ENCODE peak calls at places on chromosomes 1 and 21, in ten cellular contexts. N, A, C, B, O, T, R, U, E and S are unnamed samples.

GRCh38 chr1:197268012-197268411 is at the start of gene CRB1:
- DNase-seq in A (no peak), E (no peak), O (no peak), T (no peak), R (no peak), C (no peak), B (peak; percentile 44), N (no peak), U (no peak), S (no peak)

GRCh38 chr1:67476906-67477305 is 46.7 kb upstream of the SERBP1 start:
- DNase-seq in B (no peak), C (no peak), N (no peak), E (no peak), U (no peak), T (no peak), O (no peak), A (no peak), R (no peak), S (no peak)

GRCh38 chr21:34936874-34937563 is 112.1 kb downstream of the RUNX1 start:
- DNase-seq in R (no peak), T (no peak), O (no peak), E (no peak), C (no peak), B (no peak), U (no peak), N (peak; percentile 35), A (no peak), S (no peak)

GRCh38 chr1:62398377-62398776 is 38.5 kb upstream of the USP1 start:
- DNase-seq in C (peak; percentile 51), A (no peak), N (peak; percentile 55), B (no peak), E (no peak), U (no peak), O (no peak), T (no peak), R (peak; percentile 12), S (no peak)

GRCh38 chr1:79588719-79589118 is 582.2 kb upstream of the ADGRL4 start:
- DNase-seq in A (no peak), U (no peak), T (no peak), O (no peak), B (no peak), C (no peak), N (no peak), E (no peak), R (no peak), S (no peak)

GRCh38 chr1:168991667-168992475 is 114.6 kb upstream of the ATP1B1 start:
- DNase-seq in C (no peak), B (no peak), O (no peak), T (no peak), U (no peak), E (no peak), A (no peak), R (no peak), N (peak; percentile 33), S (no peak)

GRCh38 chr1:244801246-244801645 is 34.2 kb upstream of the COX20 start:
- DNase-seq in A (peak; percentile 63), C (peak; percentile 16), R (peak; percentile 83), N (peak; percentile 67), O (peak; percentile 10), T (no peak), B (peak; percentile 83), U (peak; percentile 2), E (no peak), S (no peak)

GRCh38 chr1:153260980-153261792 is 1.7 kb downstream of the LORICRIN start:
- DNase-seq in A (peak; percentile 25), T (no peak), U (no peak), O (no peak), R (no peak), E (peak; percentile 20), C (peak; percentile 22), N (no peak), B (no peak), S (no peak)

GRCh38 chr1:185894806-185895205 is 160.6 kb downstream of the HMCN1 start:
- DNase-seq in N (peak; percentile 11), B (no peak), E (no peak), U (no peak), R (no peak), T (no peak), A (no peak), O (no peak), C (peak; percentile 54), S (no peak)

GRCh38 chr1:46983825-46984586 is 39.5 kb upstream of the CYP4X1 start:
- DNase-seq in E (no peak), T (no peak), C (no peak), N (no peak), B (no peak), R (no peak), O (no peak), A (no peak), U (no peak), S (no peak)

GRCh38 chr1:225917536-225917935 is 6.5 kb downstream of the PYCR2 start:
- DNase-seq in A (no peak), E (no peak), C (peak; percentile 31), U (no peak), O (no peak), B (no peak), N (peak; percentile 90), T (no peak), R (no peak), S (no peak)

GRCh38 chr1:3217096-3217724 is 148.2 kb downstream of the PRDM16 start:
- DNase-seq in N (no peak), E (no peak), O (no peak), R (no peak), A (no peak), B (no peak), C (no peak), T (no peak), U (no peak), S (no peak)

GRCh38 chr1:24344090-24344742 is 25.1 kb downstream of the GRHL3 start:
- DNase-seq in U (no peak), B (no peak), C (no peak), R (no peak), O (no peak), E (no peak), A (no peak), N (no peak), T (no peak), S (no peak)

GRCh38 chr21:29130234-29130993 is at the start of gene MAP3K7CL:
- DNase-seq in E (no peak), A (no peak), R (peak; percentile 89), U (no peak), B (no peak), T (no peak), C (peak; percentile 100), N (peak; percentile 66), O (no peak), S (no peak)

GRCh38 chr1:23122023-23122738 is 46.5 kb downstream of the LUZP1 start:
- DNase-seq in B (no peak), E (no peak), C (peak; percentile 78), R (no peak), N (peak; percentile 57), O (no peak), A (no peak), T (no peak), U (no peak), S (no peak)

GRCh38 chr1:24009406-24009805 is 29.3 kb upstream of the SRSF10 start:
- DNase-seq in C (peak; percentile 44), R (no peak), N (peak; percentile 45), T (no peak), O (no peak), B (no peak), A (no peak), U (no peak), E (no peak), S (no peak)

GRCh38 chr1:109499661-109500536 is 6.0 kb downstream of the CYB561D1 start:
- DNase-seq in C (peak; percentile 60), O (no peak), U (peak; percentile 16), N (peak; percentile 41), R (no peak), A (peak; percentile 67), E (no peak), B (peak; percentile 87), T (no peak), S (peak; percentile 19)